ENCODE peak calls at places on chromosomes 7 and 10, in ten cellular contexts. F is A549, O is right lobe of liver, C is cardiac fibroblast, Y is right atrium auricular region, A is gastrocnemius medialis, L is transverse colon, V is GM06990, U is suprapubic skin, D is fibroblast of lung. W is an unnamed sample.

GRCh38 chr10:77746313-77746712 is 108.7 kb upstream of the KCNMA1 start:
- DNase-seq in F (no peak), O (no peak), C (peak; percentile 68), Y (no peak), A (no peak), L (no peak), V (no peak), U (no peak), D (peak; percentile 72), W (no peak)

GRCh38 chr7:140996-141395 is 51.4 kb upstream of the FAM20C start:
- DNase-seq in F (no peak), O (no peak), C (no peak), Y (no peak), A (no peak), L (no peak), V (no peak), U (no peak), D (no peak), W (no peak)

GRCh38 chr7:5665106-5666025 is 116.1 kb downstream of the RNF216 start:
- DNase-seq in F (peak; percentile 79), O (no peak), C (peak; percentile 85), Y (peak; percentile 82), A (peak; percentile 27), L (peak; percentile 77), V (no peak), U (peak; percentile 83), D (peak; percentile 83), W (peak; percentile 46)

GRCh38 chr10:86170255-86171153 is 196.1 kb downstream of the GRID1 start:
- DNase-seq in F (no peak), O (no peak), C (no peak), Y (no peak), A (no peak), L (no peak), V (no peak), U (no peak), D (no peak), W (no peak)

GRCh38 chr7:46131916-46132795 is 211.1 kb upstream of the IGFBP3 start:
- DNase-seq in F (peak; percentile 40), O (no peak), C (no peak), Y (no peak), A (no peak), L (no peak), V (no peak), U (no peak), D (no peak), W (no peak)

GRCh38 chr10:112761256-112761655 is 188.8 kb upstream of the TCF7L2 start:
- DNase-seq in F (no peak), O (no peak), C (no peak), Y (no peak), A (no peak), L (no peak), V (no peak), U (no peak), D (no peak), W (no peak)

GRCh38 chr10:117419921-117420320 is 44.7 kb upstream of the PDZD8 start:
- DNase-seq in F (no peak), O (no peak), C (no peak), Y (no peak), A (no peak), L (no peak), V (no peak), U (no peak), D (no peak), W (no peak)

GRCh38 chr10:14173706-14174594 is 156.8 kb downstream of the FRMD4A start:
- DNase-seq in F (no peak), O (no peak), C (peak; percentile 5), Y (no peak), A (no peak), L (no peak), V (no peak), U (no peak), D (peak; percentile 28), W (no peak)

GRCh38 chr7:9083837-9084236 is 650.4 kb downstream of the NXPH1 start:
- DNase-seq in F (no peak), O (no peak), C (no peak), Y (no peak), A (no peak), L (no peak), V (no peak), U (no peak), D (no peak), W (no peak)

GRCh38 chr7:96915029-96915428 is 90.3 kb upstream of the DLX6 start:
- DNase-seq in F (no peak), O (no peak), C (no peak), Y (no peak), A (no peak), L (no peak), V (no peak), U (no peak), D (no peak), W (no peak)

GRCh38 chr7:54339074-54339473 is 203.1 kb upstream of the VSTM2A start:
- DNase-seq in F (no peak), O (no peak), C (peak; percentile 14), Y (no peak), A (peak; percentile 9), L (no peak), V (no peak), U (no peak), D (peak; percentile 26), W (no peak)

GRCh38 chr10:117680611-117681010 is 138.1 kb downstream of the EMX2 start:
- DNase-seq in F (no peak), O (no peak), C (no peak), Y (no peak), A (no peak), L (no peak), V (no peak), U (no peak), D (no peak), W (no peak)

GRCh38 chr10:28410420-28411135 is 107.7 kb upstream of the MPP7 start:
- DNase-seq in F (peak; percentile 65), O (no peak), C (peak; percentile 11), Y (no peak), A (no peak), L (no peak), V (no peak), U (no peak), D (no peak), W (no peak)

GRCh38 chr7:34759477-34760125 is 101.6 kb downstream of the NPSR1 start:
- DNase-seq in F (peak; percentile 68), O (no peak), C (peak; percentile 66), Y (no peak), A (no peak), L (no peak), V (no peak), U (no peak), D (peak; percentile 54), W (no peak)

GRCh38 chr10:35726850-35727249 is 84.8 kb upstream of the FZD8 start:
- DNase-seq in F (no peak), O (no peak), C (no peak), Y (no peak), A (no peak), L (no peak), V (no peak), U (no peak), D (no peak), W (no peak)

GRCh38 chr10:29784175-29784773 is 149.5 kb upstream of the SVIL start:
- DNase-seq in F (peak; percentile 96), O (no peak), C (peak; percentile 98), Y (peak; percentile 83), A (peak; percentile 84), L (peak; percentile 39), V (no peak), U (peak; percentile 88), D (peak; percentile 100), W (peak; percentile 64)

GRCh38 chr10:57593983-57594573 is 673.6 kb downstream of the IPMK start:
- DNase-seq in F (no peak), O (no peak), C (no peak), Y (no peak), A (no peak), L (no peak), V (no peak), U (no peak), D (no peak), W (no peak)
- TF ChIP-seq CTCF in F (peak; percentile 9), O (no peak), C (peak; percentile 4), Y (peak; percentile 18), A (no peak), L (no peak), V (peak; percentile 3), U (no peak), D (no peak), W (no peak)

DNA sequence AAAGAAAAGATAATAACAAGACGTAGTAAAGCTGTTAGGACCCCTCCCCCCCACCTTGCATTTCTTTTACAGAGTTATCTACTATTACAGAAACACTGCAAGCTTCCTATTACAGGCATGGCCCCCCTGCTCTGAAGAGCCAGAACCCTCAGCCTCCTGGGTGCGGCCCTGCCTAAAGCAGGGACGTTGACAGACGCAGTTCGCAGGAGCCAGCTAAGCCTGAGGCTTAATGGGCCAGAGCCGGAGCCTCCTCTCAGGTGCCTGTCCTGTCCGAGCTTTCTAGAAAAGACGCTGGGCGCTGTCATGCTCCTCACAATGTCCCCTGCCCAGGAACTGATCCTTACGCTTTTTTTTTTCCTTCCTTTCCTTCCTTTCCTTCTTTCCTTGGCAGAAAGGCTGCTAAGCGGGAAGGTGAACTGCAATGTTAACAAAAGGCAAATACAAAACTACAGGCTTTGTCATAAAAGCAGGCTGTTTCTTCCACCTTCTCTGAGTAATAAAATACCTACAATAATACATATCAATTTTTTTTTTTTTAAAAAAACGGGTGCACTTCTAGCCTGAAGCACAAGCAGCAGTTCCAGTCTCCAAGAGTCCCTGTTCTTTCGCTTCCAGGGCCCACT is 11.4 kb downstream of the MNX1 start:
- DNase-seq in F (no peak), O (no peak), C (no peak), Y (no peak), A (no peak), L (no peak), V (no peak), U (no peak), D (no peak), W (no peak)
- H3K4me3 ChIP-seq in F (peak overlapping the region; percentile 77), O (peak overlapping the region; percentile 38), C (no peak overlapping the region), Y (peak overlapping the region; percentile 5), A (peak overlapping the region; percentile 30), L (no peak overlapping the region), V (peak overlapping the region; percentile 48), U (peak overlapping the region; percentile 53), D (no peak overlapping the region), W (peak overlapping the region; percentile 71)

GRCh38 chr7:16657656-16658279 is 11.8 kb downstream of the BZW2 start:
- DNase-seq in F (peak; percentile 77), O (no peak), C (peak; percentile 87), Y (no peak), A (no peak), L (peak; percentile 21), V (no peak), U (no peak), D (peak; percentile 91), W (no peak)
- TF ChIP-seq CTCF in F (no peak), O (no peak), C (peak; percentile 56), Y (no peak), A (no peak), L (no peak), V (no peak), U (no peak), D (peak; percentile 39), W (no peak)

DNA sequence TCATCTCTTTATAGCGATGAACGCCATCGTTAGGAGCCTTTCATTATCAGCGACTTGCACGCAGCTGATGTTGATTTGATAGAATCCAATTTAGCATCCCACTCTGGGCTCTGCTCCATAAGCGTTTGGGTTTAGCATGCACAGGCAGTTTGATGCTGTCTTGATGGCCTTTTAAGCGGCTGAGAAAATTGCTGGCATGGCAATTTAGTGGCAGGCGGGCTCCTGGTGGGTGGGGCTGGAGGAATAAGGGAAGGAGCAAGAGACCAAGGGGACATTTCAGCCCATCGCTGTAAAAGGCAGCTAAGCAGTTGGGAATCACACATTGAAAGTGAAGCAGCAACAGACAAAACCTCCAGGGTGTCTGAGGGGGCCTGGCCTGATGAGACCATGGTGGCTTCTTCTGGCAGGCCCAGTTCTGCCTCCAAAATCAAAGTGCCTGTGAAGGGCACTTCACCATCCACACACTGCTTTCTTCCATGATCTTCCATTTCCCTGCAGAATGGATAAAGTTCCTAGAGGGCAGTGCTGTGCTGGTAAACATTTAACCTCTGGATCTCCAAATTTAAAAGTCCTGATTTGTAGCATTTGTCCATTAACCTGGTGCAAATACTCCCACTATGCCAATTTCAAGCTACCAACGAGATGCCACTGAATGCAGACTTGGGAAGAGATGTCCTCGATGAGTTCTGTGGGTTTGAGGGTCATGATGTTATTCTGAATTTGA is 107.9 kb upstream of the PLXNA4 start:
- DNase-seq in F (no peak), O (no peak), C (no peak), Y (no peak), A (no peak), L (no peak), V (no peak), U (no peak), D (no peak), W (no peak)
- H3K4me3 ChIP-seq in F (no peak overlapping the region), O (no peak overlapping the region), C (no peak overlapping the region), Y (no peak overlapping the region), A (no peak overlapping the region), L (no peak overlapping the region), V (no peak overlapping the region), U (no peak overlapping the region), D (no peak overlapping the region), W (no peak overlapping the region)

W was measured in thoracic aorta.